ENCODE peak calls at places on chromosomes 6 and 20, in four cellular contexts. G is GM20000, S is vagina, W is foreskin fibroblast. D is an unnamed sample.

GRCh38 chr6:46174904-46175303 is 4.1 kb upstream of the ENPP5 start:
- DNase-seq in S (no peak), W (no peak), G (no peak), D (peak)

GRCh38 chr20:38138086-38138777 is 26.8 kb downstream of the TGM2 start:
- DNase-seq in W (no peak), S (no peak), G (no peak), D (no peak)

GRCh38 chr6:14211596-14211961 is 94.0 kb downstream of the CD83 start:
- DNase-seq in G (peak), S (no peak), W (peak), D (no peak)

GRCh38 chr6:32148722-32149576 is 2.8 kb downstream of the PRRT1 start:
- DNase-seq in G (no peak), W (no peak), S (no peak), D (peak)

GRCh38 chr6:90870561-90870960 is 283.7 kb upstream of the MAP3K7 start:
- DNase-seq in W (no peak), G (no peak), S (no peak), D (no peak)

GRCh38 chr6:139376604-139377218 is 2.3 kb upstream of the CITED2 start:
- DNase-seq in W (peak), G (no peak), S (no peak), D (no peak)

GRCh38 chr6:119313937-119314893 is 35.3 kb downstream of the MAN1A1 start:
- DNase-seq in W (no peak), S (no peak), G (no peak), D (peak)

GRCh38 chr20:8132632-8133587 is 844 bp downstream of the PLCB1 start:
- DNase-seq in G (no peak), S (no peak), W (peak), D (peak)

GRCh38 chr6:142478117-142478516 is 176.3 kb downstream of the ADGRG6 start:
- DNase-seq in S (no peak), W (peak), G (no peak), D (no peak)

GRCh38 chr6:143232849-143233248 is 172.2 kb downstream of the AIG1 start:
- DNase-seq in S (no peak), W (peak), G (peak), D (no peak)

GRCh38 chr6:144478487-144478886 is 193.4 kb downstream of the UTRN start:
- DNase-seq in S (no peak), W (peak), G (no peak), D (no peak)

GRCh38 chr6:44044154-44044539 is 83.1 kb downstream of the MRPL14 start:
- DNase-seq in G (no peak), W (no peak), S (no peak), D (no peak)

GRCh38 chr6:125950293-125950692 is 6.3 kb upstream of the HINT3 start:
- DNase-seq in G (no peak), S (no peak), W (peak), D (no peak)

GRCh38 chr6:160260283-160261119 is 1.9 kb upstream of the SLC22A2 start:
- DNase-seq in S (no peak), G (no peak), W (no peak), D (no peak)
- TF ChIP-seq CTCF in S (no peak), G (no peak), W (no peak), D (no peak)

GRCh38 chr20:46323557-46323956 is 15.3 kb upstream of the CDH22 start:
- DNase-seq in S (no peak), G (no peak), W (no peak), D (no peak)

GRCh38 chr20:46324379-46324778 is 16.1 kb upstream of the CDH22 start:
- DNase-seq in W (no peak), S (no peak), G (no peak), D (no peak)

GRCh38 chr20:46327557-46327956 is 19.3 kb upstream of the CDH22 start:
- DNase-seq in S (no peak), G (no peak), W (no peak), D (no peak)

GRCh38 chr20:46325788-46326472 is 17.6 kb upstream of the CDH22 start:
- DNase-seq in G (no peak), S (no peak), W (no peak), D (no peak)

DNA sequence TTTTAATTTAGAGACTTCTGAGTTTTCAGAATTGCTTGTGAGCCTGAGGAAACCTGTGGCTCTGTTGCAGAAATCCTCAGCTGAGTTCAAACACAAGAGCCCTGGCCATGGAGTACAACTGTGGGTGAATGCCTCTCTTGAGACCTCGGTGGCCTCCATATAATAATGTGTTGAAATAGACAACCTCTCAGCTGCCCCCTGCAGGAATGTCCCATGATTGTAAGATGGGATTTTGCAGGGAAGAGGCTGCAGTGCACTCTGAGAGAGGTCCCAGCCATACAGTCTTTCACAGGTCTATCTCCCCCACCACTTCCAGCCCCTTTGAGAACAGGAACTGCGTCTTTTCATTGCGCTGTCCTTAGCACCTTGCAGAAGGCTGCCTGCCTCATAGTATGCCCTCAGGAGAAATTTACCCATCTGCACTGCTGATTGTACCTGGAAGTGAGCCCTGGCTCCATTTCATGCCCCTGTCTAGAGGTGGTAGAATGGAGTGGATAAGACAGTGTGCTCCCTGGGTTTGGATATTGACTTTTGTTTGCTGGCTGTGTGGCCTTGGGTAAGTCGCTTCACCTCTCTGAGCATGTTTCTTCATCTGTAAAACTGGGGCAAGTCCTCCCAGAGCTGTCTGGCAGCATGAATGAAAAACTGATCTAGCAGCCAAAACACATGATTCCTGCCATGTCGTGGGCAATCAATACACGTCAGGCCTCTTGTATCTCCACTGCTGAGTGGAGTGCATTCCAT is 16.8 kb upstream of the CDH22 start:
- DNase-seq in W (peak), G (no peak), S (no peak), D (no peak)
- TF ChIP-seq CTCF in W (peak), G (no peak), S (no peak), D (no peak)

GRCh38 chr20:2872304-2873009 is 824 bp upstream of the PTPRA start:
- DNase-seq in G (peak), S (no peak), W (peak), D (peak)
- TF ChIP-seq CTCF in G (peak), S (no peak), W (peak), D (peak)

GRCh38 chr20:23782366-23782983 is 31.7 kb upstream of the CST1 start:
- DNase-seq in W (peak), S (no peak), G (peak), D (no peak)
- TF ChIP-seq CTCF in W (peak), S (no peak), G (peak), D (peak)

GRCh38 chr6:18503588-18504231 is 116.6 kb downstream of the RNF144B start:
- DNase-seq in S (no peak), G (peak), W (peak), D (no peak)

GRCh38 chr6:18506387-18507017 is 119.4 kb downstream of the RNF144B start:
- DNase-seq in G (no peak), S (no peak), W (no peak), D (no peak)

GRCh38 chr6:18501313-18502013 is 114.3 kb downstream of the RNF144B start:
- DNase-seq in G (no peak), W (peak), S (no peak), D (no peak)

GRCh38 chr6:18503187-18503586 is 116.0 kb downstream of the RNF144B start:
- DNase-seq in S (no peak), W (no peak), G (no peak), D (no peak)

DNA sequence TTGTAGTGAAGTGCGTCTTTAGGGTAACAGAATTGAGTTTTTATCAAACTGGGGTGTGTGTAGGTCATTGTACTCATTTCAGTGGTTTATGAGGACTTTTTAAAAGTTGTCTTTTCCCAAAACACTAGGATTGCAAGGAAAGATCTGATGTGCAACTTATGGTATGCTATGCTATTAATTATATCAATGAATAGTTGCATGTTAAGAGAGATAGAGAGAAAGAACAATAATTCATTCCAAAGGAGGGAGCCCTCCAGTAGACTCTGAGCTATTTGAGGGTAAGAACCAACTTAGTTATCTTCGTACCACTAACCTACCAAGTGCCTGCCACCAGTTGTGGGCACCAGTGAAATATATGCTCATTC is 117.1 kb downstream of the RNF144B start:
- DNase-seq in G (no peak), W (no peak), S (no peak), D (no peak)
- TF ChIP-seq CTCF in G (no peak), W (no peak), S (no peak), D (no peak)

GRCh38 chr6:42877695-42878094 is 1.7 kb upstream of the RPL7L1 start:
- DNase-seq in S (no peak), W (no peak), G (no peak), D (no peak)

DNA sequence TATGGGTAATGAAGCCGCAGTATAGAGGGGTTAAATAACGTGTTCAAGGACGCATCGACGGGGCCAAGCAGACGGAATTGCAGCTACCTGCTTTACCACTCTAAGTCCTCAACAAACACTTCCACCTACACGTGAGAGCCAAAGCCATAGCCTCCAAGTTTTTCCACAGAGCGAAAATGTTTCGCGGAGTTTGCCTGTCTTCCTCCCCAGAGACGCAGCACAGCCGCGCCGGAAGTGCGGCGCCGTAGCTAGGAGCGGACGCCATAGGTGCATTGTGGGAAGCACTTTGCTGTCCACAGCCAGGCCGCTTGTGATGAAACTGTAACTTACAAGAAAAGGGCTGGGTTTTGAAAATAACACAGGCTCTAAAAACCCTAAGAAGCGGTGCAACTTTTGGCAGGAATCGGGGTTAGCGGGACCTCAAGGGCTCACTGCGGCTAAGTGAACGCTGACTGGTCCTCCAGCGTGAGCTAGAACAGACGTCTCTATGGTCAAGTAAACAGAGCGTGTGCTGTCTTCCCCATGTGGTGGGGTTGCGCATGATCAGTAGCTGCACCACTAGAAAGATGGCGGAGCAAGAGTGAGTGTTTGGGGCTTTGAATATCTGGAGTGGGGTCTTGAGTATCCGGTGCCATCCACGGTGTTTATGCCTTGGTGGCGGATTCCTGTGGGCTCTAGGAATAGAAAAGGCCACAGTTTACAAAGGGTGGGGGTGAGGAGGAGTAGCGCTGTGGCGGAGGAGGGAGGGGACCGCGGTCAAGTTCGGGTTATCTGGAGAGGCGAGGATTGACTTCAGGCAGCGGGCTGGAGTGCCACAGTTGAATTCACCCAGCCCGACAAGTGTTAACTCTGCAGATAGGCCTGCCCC is at the start of gene RPL7L1:
- DNase-seq in S (no peak), W (peak), G (peak), D (peak)
- TF ChIP-seq CTCF in S (no peak), W (no peak), G (no peak), D (no peak)